ENCODE peak calls at places on chromosomes 1 and 21, in nine cellular contexts. C, Y, Q, R, H, K, D, I and E are unnamed samples.
A peak's percentile ranks its signal among the peaks of the same experiment; 100 is the strongest.

GRCh38 chr21:25489673-25490072 is 117.6 kb downstream of the MRPL39 start:
- DNase-seq in C (no peak), Y (no peak), Q (no peak), R (no peak), H (no peak), K (no peak), D (no peak), I (no peak), E (no peak)

GRCh38 chr21:43371786-43372185 is 55.1 kb downstream of the SIK1 start:
- DNase-seq in C (no peak), Y (peak; percentile 55), Q (no peak), R (no peak), H (no peak), K (no peak), D (no peak), I (no peak), E (no peak)

GRCh38 chr1:200296091-200296661 is 113.7 kb downstream of the ZNF281 start:
- DNase-seq in C (no peak), Y (no peak), Q (no peak), R (no peak), H (no peak), K (no peak), D (no peak), I (no peak), E (no peak)

GRCh38 chr1:239434181-239434580 is 47.8 kb downstream of the CHRM3 start:
- DNase-seq in C (no peak), Y (no peak), Q (no peak), R (no peak), H (no peak), K (no peak), D (no peak), I (no peak), E (no peak)

GRCh38 chr1:206518743-206519142 is 11.4 kb downstream of the RASSF5 start:
- DNase-seq in C (no peak), Y (no peak), Q (no peak), R (no peak), H (no peak), K (no peak), D (no peak), I (no peak), E (peak; percentile 42)

GRCh38 chr1:198756470-198756869 is 117.6 kb downstream of the PTPRC start:
- DNase-seq in C (no peak), Y (no peak), Q (no peak), R (no peak), H (no peak), K (no peak), D (no peak), I (no peak), E (no peak)

GRCh38 chr1:20962576-20963258 is 175.6 kb upstream of the HP1BP3 start:
- DNase-seq in C (no peak), Y (no peak), Q (no peak), R (no peak), H (no peak), K (no peak), D (no peak), I (no peak), E (no peak)

GRCh38 chr1:173506437-173506836 is 29.3 kb downstream of the PRDX6 start:
- DNase-seq in C (no peak), Y (no peak), Q (no peak), R (no peak), H (peak; percentile 10), K (peak; percentile 66), D (no peak), I (no peak), E (no peak)

GRCh38 chr1:37606481-37607263 is 10.9 kb upstream of the GNL2 start:
- DNase-seq in C (no peak), Y (no peak), Q (no peak), R (no peak), H (no peak), K (no peak), D (no peak), I (peak; percentile 59), E (no peak)

GRCh38 chr21:33293811-33294216 is 27.6 kb downstream of the IL10RB start:
- DNase-seq in C (no peak), Y (no peak), Q (no peak), R (peak; percentile 25), H (no peak), K (no peak), D (no peak), I (no peak), E (no peak)

GRCh38 chr1:228100822-228101613 is 2.1 kb downstream of the C1orf35 start:
- DNase-seq in C (peak; percentile 66), Y (no peak), Q (no peak), R (no peak), H (no peak), K (no peak), D (no peak), I (peak; percentile 64), E (peak; percentile 75)

GRCh38 chr1:156140879-156141707 is 12.3 kb upstream of the SEMA4A start:
- DNase-seq in C (no peak), Y (peak; percentile 85), Q (no peak), R (peak; percentile 47), H (no peak), K (peak; percentile 93), D (no peak), I (no peak), E (no peak)

GRCh38 chr1:165355221-165355976 is 1.1 kb downstream of the LMX1A start:
- DNase-seq in C (no peak), Y (peak; percentile 57), Q (no peak), R (no peak), H (no peak), K (peak; percentile 58), D (no peak), I (no peak), E (no peak)

GRCh38 chr1:241939798-241940197 is 17.8 kb upstream of the BECN2 start:
- DNase-seq in C (no peak), Y (no peak), Q (no peak), R (no peak), H (no peak), K (no peak), D (no peak), I (no peak), E (no peak)

GRCh38 chr1:36467708-36468455 is 3.7 kb upstream of the MRPS15 start:
- DNase-seq in C (no peak), Y (no peak), Q (no peak), R (no peak), H (no peak), K (no peak), D (no peak), I (no peak), E (peak; percentile 70)

GRCh38 chr21:28799926-28800325 is 192.8 kb downstream of the LTN1 start:
- DNase-seq in C (peak; percentile 72), Y (no peak), Q (no peak), R (no peak), H (no peak), K (no peak), D (no peak), I (no peak), E (no peak)

GRCh38 chr1:151593651-151594625 is 17.9 kb upstream of the SNX27 start:
- DNase-seq in C (peak; percentile 87), Y (peak; percentile 90), Q (peak; percentile 80), R (peak; percentile 85), H (peak; percentile 77), K (peak; percentile 95), D (peak; percentile 76), I (peak; percentile 81), E (peak; percentile 96)

GRCh38 chr21:26842300-26842699 is 2.9 kb downstream of the ADAMTS1 start:
- DNase-seq in C (no peak), Y (no peak), Q (no peak), R (no peak), H (no peak), K (no peak), D (no peak), I (no peak), E (no peak)

GRCh38 chr1:170145691-170146676 is at the start of gene NTMT2:
- DNase-seq in C (no peak), Y (no peak), Q (peak; percentile 88), R (no peak), H (no peak), K (peak; percentile 84), D (no peak), I (no peak), E (no peak)
- H3K4me3 ChIP-seq in C (no peak within 1 kb of the TSS), Y (no peak within 1 kb of the TSS), Q (no peak within 1 kb of the TSS), R (no peak within 1 kb of the TSS), H (no peak within 1 kb of the TSS), K (peak within 1 kb of the TSS; percentile 19), D (no peak within 1 kb of the TSS), I (no peak within 1 kb of the TSS), E (no peak within 1 kb of the TSS)

DNA sequence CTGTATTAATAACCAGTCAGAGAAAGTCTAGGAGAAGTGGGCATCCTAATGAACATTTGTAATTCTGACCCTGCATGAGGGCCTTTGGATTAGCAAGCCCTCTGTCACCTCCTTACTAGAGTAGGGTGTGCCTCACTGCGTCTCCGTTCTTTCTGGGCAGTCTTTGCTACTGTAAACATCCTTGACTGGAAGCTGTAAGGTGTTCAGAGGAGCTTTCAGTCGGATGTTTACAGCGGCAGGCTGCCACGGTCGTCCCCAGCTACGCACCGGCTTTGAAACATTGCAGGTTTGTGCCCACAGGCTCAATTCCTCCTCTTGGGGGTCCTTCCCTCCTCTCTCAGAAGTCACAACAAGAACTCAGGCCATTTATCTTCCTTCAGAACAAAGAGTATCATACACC is 29.4 kb upstream of the KCNQ4 start:
- DNase-seq in C (no peak), Y (peak; percentile 13), Q (no peak), R (no peak), H (no peak), K (no peak), D (no peak), I (no peak), E (no peak)
- TF ChIP-seq POLR2AphosphoS5 in C (no peak), Y (peak; percentile 55), Q (no peak), R (no peak), H (no peak), K (no peak), D (no peak), I (no peak), E (no peak)

GRCh38 chr1:160710531-160711252 is 930 bp downstream of the CD48 start:
- DNase-seq in C (no peak), Y (no peak), Q (no peak), R (no peak), H (no peak), K (no peak), D (no peak), I (no peak), E (no peak)
- H3K4me3 ChIP-seq in C (no peak overlapping the region), Y (peak overlapping the region; percentile 25), Q (no peak overlapping the region), R (no peak overlapping the region), H (no peak overlapping the region), K (no peak overlapping the region), D (no peak overlapping the region), I (peak overlapping the region; percentile 26), E (peak overlapping the region; percentile 61)

DNA sequence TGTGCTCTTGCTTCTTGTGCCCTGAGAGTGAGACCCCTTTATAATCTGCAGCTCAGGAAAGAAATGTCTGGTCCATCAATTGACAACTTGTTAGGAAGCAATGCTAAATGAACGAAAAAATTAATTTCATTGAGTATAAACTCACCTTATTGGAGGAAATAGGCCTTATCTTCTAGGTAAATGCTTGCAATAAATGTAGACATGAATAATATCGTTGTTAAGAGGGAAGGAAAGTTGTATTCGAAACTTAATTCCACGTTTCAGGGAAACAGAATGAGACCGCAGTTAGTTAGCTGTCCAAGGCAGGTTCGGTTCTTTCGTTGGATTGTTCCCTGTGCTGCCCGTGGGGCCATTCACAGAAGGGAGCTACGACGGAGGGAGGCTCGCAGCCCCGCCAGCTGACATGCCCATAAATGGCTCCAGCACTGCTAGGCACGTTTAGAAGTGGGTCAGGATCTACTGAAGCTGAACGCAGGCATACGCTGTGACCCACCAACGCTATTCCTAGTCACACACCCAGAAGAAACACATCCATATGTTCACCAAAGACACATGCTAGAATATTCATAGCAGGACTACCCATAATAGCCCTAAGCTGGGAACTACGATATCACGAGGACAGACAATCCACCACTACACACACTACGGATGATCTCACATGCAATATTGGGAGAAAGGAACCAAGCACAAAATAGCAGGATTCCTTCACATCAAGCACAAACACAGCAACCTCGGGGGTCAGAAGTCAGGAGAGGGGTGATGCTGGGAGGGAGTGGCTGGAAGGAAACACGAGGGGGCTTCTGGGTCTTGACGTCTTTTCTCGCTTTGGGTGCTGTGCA is 56.2 kb upstream of the LBR start:
- DNase-seq in C (peak; percentile 89), Y (no peak), Q (no peak), R (peak; percentile 4), H (no peak), K (no peak), D (peak; percentile 10), I (no peak), E (no peak)
- TF ChIP-seq POLR2AphosphoS5 in C (peak; percentile 40), Y (no peak), Q (no peak), R (no peak), H (no peak), K (no peak), D (no peak), I (no peak), E (no peak)